ENCODE peak calls at places on chromosomes 1 and 21, in seven cellular contexts. J is Ammon's horn, P is HEK293T, R is suprapubic skin, Q is NCI-H510A treated with DMSO at 0.1 percent for 48 hours, G is T-helper 1 cell, X is HTR-8/SVneo. A is an unnamed sample.
A peak's percentile ranks its signal among the peaks of the same experiment; 100 is the strongest.

GRCh38 chr21:42833439-42833815 is 45.9 kb downstream of the WDR4 start:
- DNase-seq in J (no peak), P (peak; percentile 70), R (peak; percentile 74), Q (no peak), G (no peak), X (no peak), A (no peak)

GRCh38 chr1:185426761-185427698 is 110.0 kb upstream of the IVNS1ABP start:
- DNase-seq in J (no peak), P (no peak), R (no peak), Q (no peak), G (no peak), X (no peak), A (peak; percentile 51)

GRCh38 chr1:22216210-22216883 is 73.5 kb upstream of the WNT4 start:
- DNase-seq in J (no peak), P (no peak), R (no peak), Q (no peak), G (no peak), X (no peak), A (no peak)

GRCh38 chr1:150507912-150508864 is at the start of gene ECM1:
- DNase-seq in J (no peak), P (no peak), R (peak; percentile 82), Q (peak; percentile 30), G (no peak), X (peak; percentile 74), A (peak; percentile 73)

GRCh38 chr1:160675641-160676410 is 29.0 kb upstream of the SLAMF1 start:
- DNase-seq in J (peak; percentile 79), P (peak; percentile 68), R (no peak), Q (peak; percentile 56), G (peak; percentile 59), X (peak; percentile 37), A (peak; percentile 78)

GRCh38 chr1:32546611-32547010 is 7.4 kb downstream of the ZBTB8A start:
- DNase-seq in J (no peak), P (no peak), R (no peak), Q (no peak), G (no peak), X (no peak), A (no peak)

GRCh38 chr1:211511947-211512346 is 20.0 kb upstream of the RD3 start:
- DNase-seq in J (no peak), P (no peak), R (no peak), Q (no peak), G (no peak), X (no peak), A (no peak)

GRCh38 chr1:217482356-217483102 is 148.4 kb downstream of the GPATCH2 start:
- DNase-seq in J (no peak), P (no peak), R (no peak), Q (no peak), G (no peak), X (peak; percentile 14), A (no peak)

GRCh38 chr1:145846191-145846590 is 761 bp downstream of the NUDT17 start:
- DNase-seq in J (peak; percentile 18), P (peak; percentile 66), R (no peak), Q (no peak), G (peak; percentile 10), X (no peak), A (no peak)

GRCh38 chr1:21944261-21945074 is 7.4 kb upstream of the HSPG2 start:
- DNase-seq in J (no peak), P (no peak), R (no peak), Q (no peak), G (no peak), X (no peak), A (no peak)

GRCh38 chr1:196677781-196678509 is 26.1 kb downstream of the CFH start:
- DNase-seq in J (no peak), P (no peak), R (no peak), Q (no peak), G (no peak), X (no peak), A (no peak)

GRCh38 chr21:43591468-43592050 is 67.7 kb downstream of the HSF2BP start:
- DNase-seq in J (no peak), P (no peak), R (no peak), Q (no peak), G (no peak), X (no peak), A (no peak)

GRCh38 chr1:16205891-16206546 is 6.4 kb downstream of the ARHGEF19 start:
- DNase-seq in J (no peak), P (no peak), R (no peak), Q (no peak), G (no peak), X (no peak), A (peak; percentile 50)

GRCh38 chr1:235989105-235989504 is 75.8 kb downstream of the NID1 start:
- DNase-seq in J (no peak), P (no peak), R (no peak), Q (no peak), G (no peak), X (no peak), A (no peak)

GRCh38 chr1:59972216-59972924 is 45.8 kb upstream of the CYP2J2 start:
- DNase-seq in J (peak; percentile 67), P (no peak), R (no peak), Q (no peak), G (no peak), X (no peak), A (no peak)

GRCh38 chr21:44092201-44092600 is 15.0 kb upstream of the PWP2 start:
- DNase-seq in J (peak; percentile 48), P (no peak), R (no peak), Q (no peak), G (no peak), X (no peak), A (no peak)

GRCh38 chr1:236540813-236541465 is 17.2 kb downstream of the LGALS8 start:
- DNase-seq in J (no peak), P (no peak), R (no peak), Q (no peak), G (no peak), X (no peak), A (no peak)

GRCh38 chr1:68049941-68050878 is at the start of gene DIRAS3:
- DNase-seq in J (no peak), P (no peak), R (no peak), Q (no peak), G (no peak), X (peak; percentile 22), A (no peak)

GRCh38 chr1:56331207-56331891 is 248.0 kb downstream of the PLPP3 start:
- DNase-seq in J (no peak), P (no peak), R (no peak), Q (no peak), G (no peak), X (no peak), A (no peak)

GRCh38 chr1:181485276-181486097 is 2.2 kb downstream of the CACNA1E start:
- DNase-seq in J (peak; percentile 79), P (no peak), R (no peak), Q (peak; percentile 92), G (no peak), X (no peak), A (no peak)

GRCh38 chr21:31283025-31283424 is 61.0 kb downstream of the TIAM1 start:
- DNase-seq in J (no peak), P (no peak), R (no peak), Q (no peak), G (no peak), X (no peak), A (no peak)

GRCh38 chr1:213977909-213978308 is 9.9 kb upstream of the PROX1 start:
- DNase-seq in J (no peak), P (no peak), R (no peak), Q (no peak), G (no peak), X (no peak), A (no peak)

GRCh38 chr1:177686929-177687328 is 282.9 kb downstream of the SEC16B start:
- DNase-seq in J (no peak), P (no peak), R (no peak), Q (no peak), G (no peak), X (no peak), A (no peak)

GRCh38 chr1:109885589-109885988 is 25.1 kb upstream of the CSF1 start:
- DNase-seq in J (no peak), P (no peak), R (no peak), Q (no peak), G (no peak), X (no peak), A (no peak)

GRCh38 chr1:68028566-68028965 is 21.9 kb downstream of the DIRAS3 start:
- DNase-seq in J (no peak), P (no peak), R (no peak), Q (no peak), G (no peak), X (no peak), A (no peak)

GRCh38 chr1:9075023-9075422 is 5.6 kb upstream of the SLC2A5 start:
- DNase-seq in J (no peak), P (no peak), R (no peak), Q (peak; percentile 100), G (no peak), X (peak; percentile 32), A (no peak)

GRCh38 chr1:222777463-222777862 is 37.4 kb upstream of the DISP1 start:
- DNase-seq in J (no peak), P (no peak), R (no peak), Q (no peak), G (no peak), X (no peak), A (no peak)

GRCh38 chr1:43980255-43981134 is 1.5 kb downstream of the B4GALT2 start:
- DNase-seq in J (no peak), P (no peak), R (no peak), Q (peak; percentile 86), G (no peak), X (no peak), A (no peak)

GRCh38 chr1:158248122-158248521 is 6.1 kb upstream of the CD1A start:
- DNase-seq in J (peak; percentile 63), P (no peak), R (no peak), Q (no peak), G (no peak), X (no peak), A (no peak)

GRCh38 chr1:203547771-203548421 is 53.9 kb downstream of the OPTC start:
- DNase-seq in J (no peak), P (no peak), R (no peak), Q (no peak), G (no peak), X (no peak), A (no peak)

GRCh38 chr1:204128964-204129896 is 22.6 kb downstream of the ETNK2 start:
- DNase-seq in J (peak; percentile 81), P (peak; percentile 95), R (peak; percentile 89), Q (peak; percentile 75), G (peak; percentile 60), X (peak; percentile 79), A (peak; percentile 81)

GRCh38 chr1:212247179-212247721 is 38.0 kb upstream of the PPP2R5A start:
- DNase-seq in J (no peak), P (no peak), R (no peak), Q (no peak), G (no peak), X (no peak), A (peak; percentile 42)

GRCh38 chr1:84415386-84415785 is 17.1 kb downstream of the DNASE2B start:
- DNase-seq in J (no peak), P (no peak), R (no peak), Q (no peak), G (no peak), X (no peak), A (no peak)

GRCh38 chr1:201773764-201774163 is 55.2 kb upstream of the IPO9 start:
- DNase-seq in J (no peak), P (no peak), R (no peak), Q (no peak), G (no peak), X (no peak), A (no peak)

GRCh38 chr1:91603409-91603808 is 102.8 kb downstream of the CDC7 start:
- DNase-seq in J (no peak), P (no peak), R (no peak), Q (no peak), G (no peak), X (no peak), A (no peak)